ENCODE peak calls at places on chromosomes 16 and 17, in nine cellular contexts. I is MV-4-11; H is CD4-positive, alpha-beta memory T cell; X is endothelial cell of umbilical vein; A is KBM-7; B is foreskin fibroblast; E is CD4-positive, alpha-beta T cell; M is NCI-H226; G is fibroblast of mammary gland. L is an unnamed sample.

GRCh38 chr17:75755205-75755901 is 9.6 kb downstream of the GALK1 start:
- DNase-seq in I (peak), H (no peak), X (no peak), A (no peak), B (peak), E (no peak), M (no peak), G (no peak), L (no peak)

GRCh38 chr16:8600144-8600856 is 10.0 kb upstream of the TMEM114 start:
- DNase-seq in I (no peak), H (no peak), X (no peak), A (no peak), B (peak), E (no peak), M (no peak), G (no peak), L (no peak)

GRCh38 chr17:38867179-38867994 is 2.5 kb upstream of the LASP1 start:
- DNase-seq in I (peak), H (peak), X (peak), A (peak), B (peak), E (no peak), M (peak), G (peak), L (no peak)

GRCh38 chr16:2429771-2430663 is 770 bp downstream of the CCNF start:
- DNase-seq in I (no peak), H (peak), X (peak), A (peak), B (peak), E (no peak), M (no peak), G (no peak), L (no peak)

GRCh38 chr17:42928714-42929496 is 28.3 kb downstream of the G6PC1 start:
- DNase-seq in I (peak), H (no peak), X (peak), A (peak), B (peak), E (no peak), M (peak), G (peak), L (no peak)

GRCh38 chr17:27199948-27200347 is 94.0 kb upstream of the WSB1 start:
- DNase-seq in I (no peak), H (no peak), X (peak), A (no peak), B (peak), E (no peak), M (no peak), G (peak), L (no peak)

GRCh38 chr16:87602821-87603683 is 744 bp downstream of the JPH3 start:
- DNase-seq in I (no peak), H (no peak), X (no peak), A (no peak), B (no peak), E (no peak), M (no peak), G (no peak), L (no peak)

GRCh38 chr16:70568601-70569217 is 45.1 kb downstream of the SF3B3 start:
- DNase-seq in I (no peak), H (no peak), X (no peak), A (no peak), B (no peak), E (no peak), M (no peak), G (no peak), L (no peak)

GRCh38 chr17:34858941-34859562 is 102.2 kb downstream of the CCT6B start:
- DNase-seq in I (no peak), H (no peak), X (peak), A (peak), B (no peak), E (no peak), M (no peak), G (no peak), L (no peak)

GRCh38 chr17:44386182-44386525 is 3.3 kb downstream of the ITGA2B start:
- DNase-seq in I (no peak), H (no peak), X (no peak), A (no peak), B (no peak), E (no peak), M (no peak), G (no peak), L (no peak)

GRCh38 chr16:57551057-57551456 is 8.6 kb downstream of the ADGRG5 start:
- DNase-seq in I (no peak), H (no peak), X (no peak), A (no peak), B (no peak), E (no peak), M (no peak), G (no peak), L (no peak)

GRCh38 chr17:1041746-1042145 is 44.8 kb downstream of the TIMM22 start:
- DNase-seq in I (no peak), H (no peak), X (no peak), A (no peak), B (no peak), E (no peak), M (no peak), G (no peak), L (no peak)

GRCh38 chr16:2689968-2690830 is 7.9 kb downstream of the KCTD5 start:
- DNase-seq in I (peak), H (no peak), X (no peak), A (no peak), B (no peak), E (no peak), M (no peak), G (no peak), L (no peak)

GRCh38 chr16:67238806-67239470 is 8.3 kb downstream of the FHOD1 start:
- DNase-seq in I (no peak), H (no peak), X (no peak), A (no peak), B (no peak), E (no peak), M (no peak), G (no peak), L (no peak)

GRCh38 chr17:77366558-77367245 is 225.9 kb downstream of the SEC14L1 start:
- DNase-seq in I (no peak), H (no peak), X (no peak), A (no peak), B (peak), E (no peak), M (no peak), G (no peak), L (no peak)

GRCh38 chr16:65543781-65544740 is 422.2 kb upstream of the CDH11 start:
- DNase-seq in I (no peak), H (no peak), X (no peak), A (no peak), B (no peak), E (no peak), M (no peak), G (no peak), L (no peak)

GRCh38 chr17:61504697-61505096 is 52.5 kb downstream of the TBX4 start:
- DNase-seq in I (no peak), H (no peak), X (peak), A (no peak), B (peak), E (no peak), M (peak), G (peak), L (no peak)

GRCh38 chr16:81204794-81205680 is 33.5 kb upstream of the BCO1 start:
- DNase-seq in I (peak), H (peak), X (peak), A (peak), B (peak), E (peak), M (no peak), G (peak), L (no peak)

GRCh38 chr16:77213542-77214108 is 14.4 kb downstream of the SYCE1L start:
- DNase-seq in I (no peak), H (no peak), X (peak), A (no peak), B (peak), E (no peak), M (peak), G (peak), L (no peak)

GRCh38 chr17:79633937-79634813 is 23.3 kb upstream of the RBFOX3 start:
- DNase-seq in I (no peak), H (no peak), X (no peak), A (no peak), B (no peak), E (no peak), M (no peak), G (no peak), L (no peak)

GRCh38 chr17:27559996-27560481 is 70.9 kb upstream of the LGALS9 start:
- DNase-seq in I (no peak), H (no peak), X (peak), A (peak), B (peak), E (no peak), M (peak), G (peak), L (no peak)

GRCh38 chr16:85632709-85633437 is 19.8 kb downstream of the GSE1 start:
- DNase-seq in I (no peak), H (no peak), X (no peak), A (no peak), B (no peak), E (no peak), M (no peak), G (no peak), L (no peak)

GRCh38 chr16:58019866-58020538 is 5.6 kb upstream of the MMP15 start:
- DNase-seq in I (no peak), H (no peak), X (no peak), A (no peak), B (no peak), E (no peak), M (no peak), G (no peak), L (no peak)